ENCODE peak calls at places on chromosome 16, in nine cellular contexts. R is stimulated activated CD4-positive, alpha-beta T cell treated with anti-CD3 and anti-CD28 coated beads, Interleukin-12 subunit alpha, Interleukin-12 subunit beta, amount 100 ng/mL, for 48 hours; L is SK-N-DZ; U is cardiac fibroblast; A is Ammon's horn; X is sciatic nerve; H is glutamatergic neuron; S is stimulated activated CD8-positive, alpha-beta memory T cell treated with anti-CD3 and anti-CD28 coated beads, Interleukin-7, amount 100 ng/mL, for 1 hour; K is frontal cortex. Q is an unnamed sample.

GRCh38 chr16:66081967-66082366 is 284.5 kb upstream of the CDH5 start:
- DNase-seq in H (no peak), U (peak), R (no peak), X (no peak), K (no peak), L (no peak), A (no peak), S (no peak), Q (peak)

GRCh38 chr16:79247386-79247785 is 353.2 kb downstream of the MAF start:
- DNase-seq in A (no peak), X (no peak), R (no peak), K (no peak), H (no peak), L (no peak), S (no peak), U (no peak), Q (no peak)

GRCh38 chr16:2834968-2835367 is 4.9 kb downstream of the ZG16B start:
- DNase-seq in S (no peak), H (no peak), U (no peak), R (no peak), L (no peak), X (no peak), A (no peak), K (no peak), Q (no peak)

GRCh38 chr16:56357291-56357764 is 68.0 kb downstream of the AMFR start:
- DNase-seq in R (no peak), X (peak), A (no peak), K (peak), S (no peak), L (no peak), H (peak), U (peak), Q (no peak)

GRCh38 chr16:55487048-55487803 is 8.2 kb downstream of the MMP2 start:
- DNase-seq in K (no peak), X (no peak), U (peak), R (no peak), A (no peak), S (no peak), L (no peak), H (no peak), Q (peak)

GRCh38 chr16:85395207-85395912 is 217.8 kb upstream of the GSE1 start:
- DNase-seq in L (peak), X (peak), K (no peak), H (peak), U (peak), S (no peak), A (no peak), R (no peak), Q (peak)

GRCh38 chr16:54277845-54278703 is 8.5 kb downstream of the IRX3 start:
- DNase-seq in X (peak), L (no peak), S (no peak), R (no peak), U (no peak), A (peak), H (peak), K (no peak), Q (no peak)

GRCh38 chr16:8849411-8850011 is 19.3 kb downstream of the CARHSP1 start:
- DNase-seq in R (no peak), S (no peak), X (peak), K (no peak), A (no peak), H (no peak), L (no peak), U (peak), Q (no peak)

GRCh38 chr16:81431554-81432353 is 12.9 kb upstream of the CMIP start:
- DNase-seq in L (no peak), U (peak), X (no peak), R (no peak), H (no peak), S (no peak), A (peak), K (no peak), Q (peak)

GRCh38 chr16:29662729-29663019 is 373 bp upstream of the SPN start:
- DNase-seq in K (no peak), A (no peak), U (no peak), L (no peak), H (no peak), S (peak), X (no peak), R (no peak), Q (no peak)

GRCh38 chr16:2587891-2588565 is 50.2 kb downstream of the PDPK1 start:
- DNase-seq in A (no peak), R (no peak), H (no peak), L (no peak), X (no peak), K (no peak), U (no peak), S (no peak), Q (no peak)

GRCh38 chr16:588639-588888 is 1.3 kb upstream of the RAB40C start:
- DNase-seq in H (peak), R (peak), K (no peak), X (peak), A (no peak), L (peak), S (no peak), U (peak), Q (no peak)

GRCh38 chr16:27382187-27382855 is 19.7 kb upstream of the IL21R start:
- DNase-seq in U (no peak), A (no peak), K (no peak), S (no peak), X (no peak), L (no peak), R (no peak), H (no peak), Q (no peak)

GRCh38 chr16:9090101-9090959 is 1.1 kb upstream of the HAPSTR1 start:
- DNase-seq in K (peak), S (no peak), A (peak), X (peak), L (peak), H (peak), U (no peak), R (no peak), Q (no peak)

GRCh38 chr16:48365030-48365600 is 20.1 kb downstream of the SIAH1 start:
- DNase-seq in A (no peak), L (no peak), X (no peak), U (no peak), S (no peak), K (peak), R (no peak), H (no peak), Q (no peak)

GRCh38 chr16:84569382-84569987 is 48.4 kb downstream of the COTL1 start:
- DNase-seq in K (no peak), U (no peak), X (no peak), R (no peak), A (peak), S (no peak), L (no peak), H (no peak), Q (no peak)

GRCh38 chr16:31085371-31085770 is 3.4 kb downstream of the PRSS53 start:
- DNase-seq in U (no peak), A (no peak), H (no peak), K (no peak), L (no peak), R (no peak), X (no peak), S (no peak), Q (no peak)

GRCh38 chr16:1941924-1942809 is 832 bp downstream of the MSRB1 start:
- DNase-seq in A (no peak), X (no peak), S (no peak), K (no peak), L (no peak), H (no peak), U (peak), R (no peak), Q (no peak)

GRCh38 chr16:23482778-23483177 is 27.5 kb downstream of the GGA2 start:
- DNase-seq in A (no peak), U (no peak), X (no peak), S (peak), R (no peak), L (no peak), K (no peak), H (no peak), Q (no peak)

GRCh38 chr16:86680137-86680536 is 101.8 kb downstream of the FOXL1 start:
- DNase-seq in U (peak), A (no peak), S (no peak), H (no peak), X (no peak), K (no peak), R (no peak), L (no peak), Q (peak)

GRCh38 chr16:70652322-70652721 is 6.0 kb downstream of the IL34 start:
- DNase-seq in H (no peak), K (no peak), A (no peak), X (no peak), U (peak), S (no peak), L (no peak), R (no peak), Q (no peak)

GRCh38 chr16:50219402-50219975 is 46.9 kb upstream of the ADCY7 start:
- DNase-seq in K (no peak), H (no peak), A (no peak), S (no peak), U (no peak), X (no peak), L (no peak), R (no peak), Q (no peak)

GRCh38 chr16:35714665-35715064 is 2255.3 kb downstream of the TP53TG3F start:
- DNase-seq in R (no peak), K (no peak), H (no peak), X (no peak), U (no peak), S (no peak), L (no peak), A (no peak), Q (no peak)

GRCh38 chr16:78926723-78927200 is 673.8 kb downstream of the MAF start:
- DNase-seq in L (no peak), H (no peak), X (no peak), S (no peak), R (no peak), A (no peak), K (no peak), U (no peak), Q (no peak)

GRCh38 chr16:49704586-49705155 is 151.2 kb downstream of the ZNF423 start:
- DNase-seq in X (no peak), K (no peak), U (peak), H (no peak), R (no peak), A (no peak), L (no peak), S (no peak), Q (no peak)

GRCh38 chr16:73921295-73921694 is 375.3 kb upstream of the PSMD7 start:
- DNase-seq in H (no peak), K (no peak), A (no peak), L (no peak), U (no peak), R (no peak), X (no peak), S (no peak), Q (no peak)

GRCh38 chr16:50381679-50382440 is 13.1 kb upstream of the BRD7 start:
- DNase-seq in L (no peak), R (no peak), X (no peak), K (no peak), A (no peak), U (no peak), S (no peak), H (no peak), Q (no peak)

GRCh38 chr16:30649725-30650368 is 913 bp upstream of the PRR14 start:
- DNase-seq in A (no peak), R (no peak), K (no peak), H (no peak), S (no peak), L (no peak), X (peak), U (no peak), Q (no peak)

Q was measured in BJ.